ENCODE peak calls at places on chromosome X, in nine cellular contexts. X is coronary artery, Q is mucosa of descending colon, N is BE2C, R is adrenal gland, F is ascending aorta, G is left ventricle myocardium inferior, D is fibroblast of mammary gland, Y is SK-N-SH. I is an unnamed sample.

GRCh38 chrX:133045986-133046385 is 50.9 kb downstream of the USP26 start:
- DNase-seq in R (no peak), Q (no peak), F (no peak), X (no peak), D (peak), Y (no peak), N (no peak), G (no peak), I (peak)

GRCh38 chrX:10617964-10618342 is 2.4 kb downstream of the MID1 start:
- DNase-seq in D (peak), N (peak), F (no peak), X (no peak), Y (peak), Q (no peak), R (no peak), G (no peak), I (no peak)

GRCh38 chrX:37834937-37835336 is 12.4 kb downstream of the DYNLT3 start:
- DNase-seq in F (no peak), Y (no peak), Q (no peak), N (no peak), D (no peak), R (no peak), G (no peak), X (no peak), I (peak)

GRCh38 chrX:22526339-22526738 is 253.6 kb downstream of the CBLL2 start:
- DNase-seq in Y (no peak), F (no peak), N (no peak), G (no peak), X (no peak), D (peak), Q (no peak), R (no peak), I (no peak)

GRCh38 chrX:101986571-101986970 is 54.7 kb upstream of the ZMAT1 start:
- DNase-seq in Q (no peak), G (no peak), R (no peak), F (no peak), X (no peak), D (no peak), Y (no peak), N (no peak), I (no peak)

GRCh38 chrX:32749075-32749474 is 462.3 kb downstream of the DMD start:
- DNase-seq in G (no peak), Y (no peak), N (no peak), X (no peak), D (no peak), R (no peak), F (no peak), Q (no peak), I (no peak)

GRCh38 chrX:77924320-77924859 is 13.9 kb downstream of the ATP7A start:
- DNase-seq in N (no peak), F (no peak), Q (no peak), R (no peak), G (no peak), X (no peak), D (no peak), Y (no peak), I (no peak)

GRCh38 chrX:125826080-125826479 is 340.0 kb downstream of the DCAF12L2 start:
- DNase-seq in X (no peak), Q (no peak), N (no peak), R (no peak), D (no peak), G (no peak), Y (no peak), F (no peak), I (no peak)

GRCh38 chrX:124829930-124830329 is 483.6 kb downstream of the SH2D1A start:
- DNase-seq in Q (no peak), D (no peak), R (no peak), G (no peak), X (no peak), Y (no peak), F (no peak), N (no peak), I (no peak)

GRCh38 chrX:77749695-77750094 is 36.3 kb downstream of the ATRX start:
- DNase-seq in F (no peak), D (peak), R (no peak), Q (no peak), X (no peak), N (no peak), Y (no peak), G (no peak), I (peak)

GRCh38 chrX:46913710-46914109 is 1.5 kb downstream of the JADE3 start:
- DNase-seq in R (peak), G (no peak), F (no peak), N (peak), D (peak), Y (peak), Q (peak), X (no peak), I (peak)

GRCh38 chrX:137081239-137081638 is 47.4 kb upstream of the GPR101 start:
- DNase-seq in N (no peak), Q (no peak), F (no peak), R (no peak), X (no peak), G (no peak), Y (no peak), D (no peak), I (no peak)

GRCh38 chrX:100410083-100410590 is at the start of gene PCDH19:
- DNase-seq in N (peak), G (peak), Y (peak), Q (peak), X (no peak), F (no peak), D (peak), R (peak), I (peak)

GRCh38 chrX:47501226-47502071 is 18.4 kb upstream of the ZNF41 start:
- DNase-seq in F (no peak), G (no peak), Q (no peak), X (no peak), N (no peak), R (no peak), D (peak), Y (no peak), I (peak)

GRCh38 chrX:1403228-1403627 is 11.3 kb upstream of the SLC25A6 start:
- DNase-seq in D (no peak), F (no peak), X (no peak), N (no peak), G (no peak), Y (no peak), Q (peak), R (no peak), I (no peak)

GRCh38 chrX:107700317-107700774 is 72.0 kb downstream of the PRPS1 start:
- DNase-seq in F (peak), D (peak), Q (no peak), R (peak), X (peak), N (no peak), Y (no peak), G (no peak), I (peak)

GRCh38 chrX:78643874-78644273 is 15.3 kb downstream of the RTL3 start:
- DNase-seq in X (no peak), G (no peak), Q (no peak), N (no peak), R (no peak), D (no peak), Y (no peak), F (no peak), I (no peak)

GRCh38 chrX:126551306-126551705 is 1.3 kb downstream of the DCAF12L1 start:
- DNase-seq in N (no peak), X (no peak), R (no peak), Q (no peak), Y (no peak), D (no peak), F (no peak), G (no peak), I (no peak)

GRCh38 chrX:7117587-7117986 is 29.9 kb upstream of the STS start:
- DNase-seq in R (no peak), N (no peak), Q (no peak), F (no peak), D (no peak), G (no peak), Y (no peak), X (no peak), I (no peak)

GRCh38 chrX:133590703-133591505 is 175.6 kb upstream of the GPC4 start:
- DNase-seq in Y (no peak), Q (no peak), N (no peak), F (no peak), G (no peak), R (no peak), D (peak), X (no peak), I (no peak)

GRCh38 chrX:13482764-13483552 is 86.4 kb upstream of the EGFL6 start:
- DNase-seq in G (no peak), Q (peak), Y (no peak), N (no peak), X (no peak), R (no peak), F (no peak), D (peak), I (no peak)

GRCh38 chrX:10282490-10282889 is 125.7 kb downstream of the CLCN4 start:
- DNase-seq in X (no peak), D (no peak), F (no peak), N (no peak), Q (no peak), R (no peak), Y (no peak), G (no peak), I (no peak)

GRCh38 chrX:134936542-134936941 is 54.2 kb upstream of the SMIM10 start:
- DNase-seq in D (peak), Q (no peak), R (no peak), N (no peak), Y (no peak), X (no peak), G (no peak), F (no peak), I (peak)

GRCh38 chrX:136497556-136498048 is at the start of gene HTATSF1:
- DNase-seq in N (peak), F (no peak), Y (no peak), G (no peak), X (no peak), D (no peak), Q (no peak), R (no peak), I (no peak)

GRCh38 chrX:130253916-130254315 is 14.8 kb downstream of the ZNF280C start:
- DNase-seq in D (no peak), G (no peak), N (no peak), R (no peak), Y (no peak), Q (no peak), F (no peak), X (no peak), I (no peak)

GRCh38 chrX:110037181-110037580 is 34.3 kb downstream of the TMEM164 start:
- DNase-seq in Q (no peak), X (no peak), N (no peak), D (peak), F (no peak), G (no peak), Y (no peak), R (peak), I (no peak)

GRCh38 chrX:13029341-13029740 is 15.1 kb downstream of the FAM9C start:
- DNase-seq in F (no peak), D (peak), R (peak), N (no peak), G (peak), Q (peak), X (no peak), Y (no peak), I (peak)

GRCh38 chrX:110417128-110417527 is 58.5 kb downstream of the RTL9 start:
- DNase-seq in R (no peak), G (no peak), Y (peak), D (no peak), X (no peak), F (no peak), N (peak), Q (no peak), I (no peak)

GRCh38 chrX:86195343-86195742 is 47.1 kb downstream of the DACH2 start:
- DNase-seq in G (no peak), X (no peak), R (no peak), Q (no peak), D (no peak), Y (no peak), F (no peak), N (no peak), I (no peak)

GRCh38 chrX:114717921-114718320 is 134.0 kb downstream of the HTR2C start:
- DNase-seq in D (no peak), G (no peak), X (no peak), Y (peak), F (no peak), N (peak), R (no peak), Q (no peak), I (no peak)

GRCh38 chrX:56833626-56834025 is 104.6 kb downstream of the NBDY start:
- DNase-seq in D (no peak), F (no peak), X (no peak), Q (no peak), R (no peak), N (no peak), Y (no peak), G (no peak), I (peak)

GRCh38 chrX:71616672-71617529 is 1.4 kb downstream of the CXCR3 start:
- DNase-seq in D (no peak), R (no peak), X (no peak), F (peak), Q (peak), Y (peak), N (no peak), G (no peak), I (no peak)

GRCh38 chrX:48939417-48940228 is 17.8 kb downstream of the OTUD5 start:
- DNase-seq in Y (no peak), N (no peak), G (no peak), Q (no peak), F (no peak), R (no peak), X (no peak), D (no peak), I (no peak)

DNA sequence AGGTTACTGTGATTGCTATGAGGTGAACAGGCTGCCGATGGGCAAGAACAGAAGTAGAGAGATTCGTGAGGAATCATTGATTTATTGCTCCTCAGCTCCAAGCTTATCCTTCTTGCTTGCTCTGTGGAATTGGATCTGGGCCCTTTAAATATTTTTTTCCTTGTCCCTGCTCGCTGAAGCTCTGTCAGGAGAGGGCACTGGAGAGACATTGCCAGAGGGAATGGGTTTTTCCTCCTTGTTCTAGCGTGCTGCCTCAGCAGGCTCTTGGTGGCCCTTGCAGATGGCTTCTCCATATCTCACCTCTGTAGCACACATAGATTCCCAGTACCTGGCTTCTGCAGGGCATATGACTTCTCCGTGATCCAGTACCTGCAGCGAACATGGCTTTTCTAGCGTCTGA is 67.4 kb downstream of the CNGA2 start:
- DNase-seq in N (no peak), R (no peak), Q (no peak), X (no peak), Y (no peak), F (no peak), G (no peak), D (peak), I (no peak)
- TF ChIP-seq CTCF in N (no peak), R (no peak), Q (no peak), X (no peak), Y (peak), F (no peak), G (no peak), D (peak), I (peak)

GRCh38 chrX:69508610-69509009 is 4.5 kb downstream of the NALF2 start:
- DNase-seq in G (no peak), Y (no peak), R (no peak), F (peak), D (no peak), X (no peak), Q (no peak), N (no peak), I (no peak)

GRCh38 chrX:69507500-69507789 is 3.3 kb downstream of the NALF2 start:
- DNase-seq in Y (no peak), F (peak), D (no peak), X (no peak), R (no peak), G (no peak), N (no peak), Q (no peak), I (no peak)

GRCh38 chrX:69505772-69506616 is 1.9 kb downstream of the NALF2 start:
- DNase-seq in R (no peak), N (no peak), G (no peak), Y (no peak), F (no peak), D (no peak), X (no peak), Q (no peak), I (no peak)

GRCh38 chrX:69504626-69505612 is 793 bp downstream of the NALF2 start:
- DNase-seq in Y (peak), D (no peak), G (no peak), F (no peak), Q (no peak), N (no peak), R (no peak), X (no peak), I (no peak)

GRCh38 chrX:69506617-69507499 is 2.7 kb downstream of the NALF2 start:
- DNase-seq in D (no peak), N (no peak), F (no peak), G (no peak), Q (no peak), Y (no peak), X (no peak), R (no peak), I (no peak)
- H3K4me3 ChIP-seq in D (no peak), N (no peak), F (no peak), G (peak), Q (no peak), Y (no peak), X (no peak), R (no peak), I (no peak)

GRCh38 chrX:138345801-138346200 is 365.7 kb downstream of the FGF13 start:
- DNase-seq in R (no peak), Y (no peak), X (no peak), F (no peak), D (no peak), Q (no peak), G (no peak), N (no peak), I (no peak)

GRCh38 chrX:138349351-138349750 is 362.2 kb downstream of the FGF13 start:
- DNase-seq in Q (no peak), G (no peak), Y (no peak), X (no peak), R (no peak), D (no peak), F (no peak), N (no peak), I (no peak)
- TF ChIP-seq CTCF in Q (no peak), G (no peak), Y (no peak), X (no peak), R (no peak), D (no peak), F (no peak), N (no peak), I (no peak)

DNA sequence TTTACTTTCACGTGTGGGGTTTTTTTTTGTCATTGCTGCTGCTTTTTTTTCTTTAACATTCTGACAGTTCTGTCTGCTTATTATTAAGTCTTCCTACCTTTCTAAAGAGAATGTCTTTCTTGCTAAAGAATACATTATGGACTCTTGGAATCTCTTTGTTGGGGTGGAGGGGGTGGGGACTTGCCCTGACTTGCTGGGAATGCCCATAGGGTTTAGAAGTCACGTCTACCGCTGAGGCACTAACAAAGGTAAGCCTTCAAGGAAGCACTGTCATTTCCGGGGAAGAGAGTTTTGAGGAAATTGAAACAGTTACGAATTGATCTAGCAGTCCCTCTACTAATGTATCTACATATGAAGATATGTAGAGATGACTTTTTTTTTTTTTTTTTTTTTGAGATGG is 19.4 kb downstream of the CD99 start:
- DNase-seq in Y (no peak), N (no peak), R (no peak), Q (no peak), D (no peak), X (no peak), F (no peak), G (no peak), I (no peak)
- H3K4me3 ChIP-seq in Y (peak), N (no peak), R (no peak), Q (no peak), D (no peak), X (no peak), F (no peak), G (peak), I (peak)

GRCh38 chrX:153052534-153052933 is 3.7 kb upstream of the PNMA3 start:
- DNase-seq in N (no peak), X (no peak), G (no peak), R (no peak), Q (no peak), D (no peak), F (no peak), Y (no peak), I (no peak)
- TF ChIP-seq CTCF in N (no peak), X (no peak), G (no peak), R (no peak), Q (no peak), D (no peak), F (no peak), Y (peak), I (no peak)

DNA sequence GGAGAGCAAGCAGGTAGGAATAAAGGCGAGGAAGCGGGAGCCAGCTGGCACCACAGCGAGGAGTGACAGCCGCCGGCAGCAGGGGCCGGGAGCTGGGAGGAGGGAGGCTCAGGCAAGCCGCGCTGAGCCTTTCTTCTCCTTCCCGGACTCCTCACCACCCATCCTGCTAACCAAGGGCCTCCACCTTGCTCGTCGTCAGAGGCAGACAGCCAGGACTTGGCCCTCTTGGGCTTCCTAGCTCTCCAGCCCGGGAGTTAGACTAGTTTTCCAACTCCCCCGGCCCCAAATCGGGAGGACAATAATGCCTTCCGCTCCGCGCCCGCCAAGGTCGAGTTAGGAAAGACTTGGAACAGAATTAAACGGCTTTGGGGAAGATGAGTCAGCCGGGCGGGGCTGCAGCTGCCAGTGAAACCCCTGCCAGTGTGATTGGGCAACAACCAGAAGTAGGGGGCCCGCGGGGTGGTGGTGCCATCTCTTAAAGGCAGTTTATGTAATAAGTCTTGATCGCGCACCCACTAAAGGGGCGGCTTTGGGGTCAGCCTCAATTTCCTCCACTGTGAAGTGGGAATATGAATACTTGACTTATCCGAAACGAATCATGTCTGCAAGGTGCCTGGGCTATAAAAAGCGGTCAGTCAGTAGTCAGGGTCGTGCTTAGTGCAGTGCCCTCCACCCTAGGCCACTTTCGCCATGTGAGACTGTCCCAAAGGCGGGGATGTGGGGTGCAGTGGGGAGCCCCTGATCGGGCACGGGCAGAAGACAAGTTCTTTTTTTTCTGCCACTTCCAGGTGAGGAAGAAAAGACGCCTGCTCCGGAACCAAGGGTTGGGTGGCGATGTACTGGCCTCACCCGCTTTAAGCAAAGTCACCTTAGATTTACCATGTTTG is 6.7 kb upstream of the HSD17B10 start:
- DNase-seq in G (peak), F (peak), N (no peak), X (peak), Q (peak), Y (peak), D (peak), R (peak), I (peak)
- H3K4me3 ChIP-seq in G (peak), F (peak), N (peak), X (peak), Q (no peak), Y (peak), D (peak), R (no peak), I (peak)

GRCh38 chrX:17007134-17007768 is 60.8 kb downstream of the REPS2 start:
- DNase-seq in Q (no peak), D (peak), X (no peak), N (peak), G (no peak), F (no peak), Y (peak), R (no peak), I (peak)
- TF ChIP-seq CTCF in Q (no peak), D (peak), X (no peak), N (peak), G (peak), F (no peak), Y (peak), R (no peak), I (peak)

DNA sequence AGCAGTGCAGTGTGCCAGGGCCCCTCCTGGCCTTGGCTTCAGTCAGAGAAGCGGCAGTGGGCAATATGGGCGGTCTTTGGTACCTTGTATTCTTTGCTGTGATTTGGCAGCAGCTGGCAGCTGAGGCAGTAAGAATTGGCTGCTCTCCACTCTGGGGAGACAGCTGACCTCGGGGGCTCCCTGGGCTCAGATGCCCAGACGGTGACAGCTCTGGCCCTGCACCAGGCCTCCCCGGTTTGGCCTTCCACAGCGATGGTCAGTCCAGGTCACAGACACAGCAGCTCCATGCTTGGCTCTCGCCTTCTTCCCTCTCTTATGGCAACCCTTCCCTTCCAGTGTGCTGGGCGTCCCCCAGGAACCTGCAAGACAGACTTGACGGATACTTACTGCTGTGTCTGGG is 330.9 kb downstream of the BCOR start:
- DNase-seq in N (no peak), Q (no peak), G (peak), R (peak), Y (peak), F (peak), D (no peak), X (peak), I (no peak)
- H3K4me3 ChIP-seq in N (no peak), Q (no peak), G (no peak), R (no peak), Y (no peak), F (no peak), D (no peak), X (no peak), I (no peak)

I was measured in fibroblast of villous mesenchyme.